ENCODE peak calls at places on chromosomes 5 and 9, in seven cellular contexts. I is OCI-LY7, K is left ventricle myocardium inferior, Q is pancreas, H is IMR-90, J is transverse colon, N is heart right ventricle. O is an unnamed sample. For H3K9me3, the result is how much of the 10 kb centered on the place peaks cover.

GRCh38 chr5:146345240-146345577 is 6.6 kb downstream of the POU4F3 start:
- DNase-seq in I (no peak), K (no peak), Q (no peak), H (no peak), J (no peak), N (no peak), O (no peak)

GRCh38 chr5:27316283-27316675 is 277.9 kb upstream of the CDH9 start:
- DNase-seq in I (no peak), K (no peak), Q (no peak), H (peak), J (no peak), N (no peak), O (no peak)

GRCh38 chr9:129500166-129500862 is 120.6 kb downstream of the C9orf50 start:
- DNase-seq in I (no peak), K (no peak), Q (no peak), H (no peak), J (no peak), N (no peak), O (no peak)

GRCh38 chr5:148730955-148731898 is 76.9 kb upstream of the HTR4 start:
- DNase-seq in I (peak), K (peak), Q (peak), H (peak), J (peak), N (no peak), O (no peak)

GRCh38 chr5:120882042-120882775 is 418.1 kb downstream of the PRR16 start:
- DNase-seq in I (no peak), K (no peak), Q (no peak), H (no peak), J (no peak), N (no peak), O (no peak)

GRCh38 chr5:9170026-9170425 is 375.8 kb downstream of the SEMA5A start:
- DNase-seq in I (no peak), K (no peak), Q (no peak), H (peak), J (no peak), N (no peak), O (no peak)

GRCh38 chr9:116372081-116372673 is 218.6 kb downstream of the PAPPA start:
- DNase-seq in I (no peak), K (no peak), Q (no peak), H (no peak), J (no peak), N (no peak), O (no peak)

GRCh38 chr5:64505769-64506566 is at the start of gene RGS7BP:
- DNase-seq in I (no peak), K (peak), Q (peak), H (peak), J (no peak), N (peak), O (peak)

GRCh38 chr5:77936365-77936693 is 160.2 kb upstream of the TBCA start:
- DNase-seq in I (no peak), K (no peak), Q (no peak), H (no peak), J (no peak), N (no peak), O (no peak)

GRCh38 chr5:98453309-98453708 is 320.2 kb upstream of the RGMB start:
- DNase-seq in I (no peak), K (no peak), Q (no peak), H (no peak), J (no peak), N (no peak), O (no peak)

GRCh38 chr5:109035470-109035869 is 287.8 kb downstream of the FER start:
- DNase-seq in I (no peak), K (no peak), Q (no peak), H (peak), J (no peak), N (no peak), O (no peak)

GRCh38 chr5:141150993-141151325 is 1.1 kb downstream of the PCDHB6 start:
- DNase-seq in I (no peak), K (no peak), Q (no peak), H (no peak), J (no peak), N (no peak), O (no peak)

GRCh38 chr5:141155540-141156374 is 5.9 kb downstream of the PCDHB6 start:
- DNase-seq in I (no peak), K (no peak), Q (no peak), H (no peak), J (no peak), N (no peak), O (no peak)

GRCh38 chr5:141149812-141150211 is at the start of gene PCDHB6:
- DNase-seq in I (no peak), K (no peak), Q (no peak), H (peak), J (no peak), N (no peak), O (no peak)

GRCh38 chr5:141150215-141150992 is 547 bp downstream of the PCDHB6 start:
- DNase-seq in I (no peak), K (no peak), Q (no peak), H (no peak), J (no peak), N (no peak), O (no peak)
- H3K9me3 ChIP-seq in I (under half), K (half or more), Q (under half), H (under half), J (under half), N (under half), O (under half)

GRCh38 chr9:97501177-97501971 is at the start of gene TMOD1:
- DNase-seq in I (no peak), K (peak), Q (peak), H (peak), J (peak), N (peak), O (peak)
- H3K27ac ChIP-seq in I (no peak), K (peak), Q (peak), H (no peak), J (peak), N (peak), O (peak)

GRCh38 chr5:103075442-103075841 is 44.5 kb downstream of the GIN1 start:
- DNase-seq in I (no peak), K (no peak), Q (no peak), H (no peak), J (no peak), N (no peak), O (no peak)

GRCh38 chr5:103079796-103080195 is 40.1 kb downstream of the GIN1 start:
- DNase-seq in I (no peak), K (no peak), Q (no peak), H (no peak), J (no peak), N (no peak), O (no peak)
- H3K9me3 ChIP-seq in I (under half), K (half or more), Q (under half), H (under half), J (half or more), N (under half), O (half or more)

DNA sequence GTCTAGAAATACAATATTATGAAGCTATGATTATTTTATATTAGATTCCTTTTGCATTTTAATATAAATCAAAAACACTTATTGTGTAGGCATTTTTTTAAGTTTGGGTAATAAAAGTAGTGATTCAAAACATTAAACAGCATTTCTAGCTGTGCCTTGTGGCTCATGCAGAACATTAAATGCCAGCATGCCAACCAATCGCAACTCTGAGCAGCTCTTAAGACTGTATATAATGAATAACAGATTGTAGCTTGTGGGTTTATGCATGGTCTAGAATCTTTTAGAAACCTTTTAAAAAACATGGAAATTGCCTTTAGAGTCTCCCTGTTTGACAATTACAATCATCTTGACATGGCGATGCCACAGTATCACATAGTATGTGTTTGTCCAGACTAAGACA is 903.8 kb downstream of the EFNA5 start:
- DNase-seq in I (no peak), K (no peak), Q (no peak), H (no peak), J (no peak), N (no peak), O (no peak)
- H3K27ac ChIP-seq in I (no peak), K (no peak), Q (no peak), H (no peak), J (no peak), N (no peak), O (no peak)

GRCh38 chr5:177271113-177271512 is 32.4 kb downstream of the RAB24 start:
- DNase-seq in I (no peak), K (no peak), Q (no peak), H (peak), J (no peak), N (no peak), O (no peak)

GRCh38 chr5:177275883-177276282 is 27.6 kb downstream of the RAB24 start:
- DNase-seq in I (no peak), K (no peak), Q (no peak), H (no peak), J (no peak), N (no peak), O (no peak)

DNA sequence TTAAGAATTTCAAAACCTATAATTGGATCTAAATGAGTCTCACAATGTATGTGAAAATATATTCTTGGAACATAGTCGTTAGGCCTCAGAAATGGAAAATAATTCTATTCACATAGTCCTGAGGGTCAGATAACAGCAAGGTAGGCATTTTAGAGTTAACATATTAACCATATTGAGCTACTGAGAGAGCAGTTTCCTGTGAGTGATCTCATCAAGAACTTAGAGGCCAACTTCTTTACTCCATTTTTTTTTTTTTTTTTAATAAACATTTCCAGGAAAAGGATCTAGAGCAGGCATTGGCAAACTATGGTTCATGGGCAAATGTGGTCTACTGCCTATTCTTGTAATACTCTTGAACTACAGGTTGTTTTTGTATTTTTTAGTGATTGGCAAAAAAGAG is 26.6 kb downstream of the RAB24 start:
- DNase-seq in I (no peak), K (no peak), Q (no peak), H (peak), J (no peak), N (no peak), O (no peak)
- H3K9me3 ChIP-seq in I (under half), K (under half), Q (under half), H (under half), J (under half), N (under half), O (under half)

GRCh38 chr5:93603191-93603590 is 20.2 kb downstream of the NR2F1 start:
- DNase-seq in I (no peak), K (no peak), Q (no peak), H (no peak), J (no peak), N (no peak), O (no peak)

GRCh38 chr5:93602261-93603149 is 19.5 kb downstream of the NR2F1 start:
- DNase-seq in I (no peak), K (no peak), Q (no peak), H (peak), J (no peak), N (no peak), O (no peak)

GRCh38 chr5:93606384-93606752 is 23.3 kb downstream of the NR2F1 start:
- DNase-seq in I (no peak), K (no peak), Q (no peak), H (no peak), J (no peak), N (no peak), O (no peak)

GRCh38 chr5:93603711-93604118 is 20.7 kb downstream of the NR2F1 start:
- DNase-seq in I (no peak), K (no peak), Q (no peak), H (no peak), J (no peak), N (no peak), O (no peak)

GRCh38 chr5:93604119-93604963 is 21.3 kb downstream of the NR2F1 start:
- DNase-seq in I (no peak), K (no peak), Q (no peak), H (peak), J (no peak), N (no peak), O (peak)
- H3K27ac ChIP-seq in I (no peak), K (no peak), Q (no peak), H (peak), J (no peak), N (no peak), O (peak)

GRCh38 chr9:93874242-93874641 is 80.9 kb downstream of the BARX1 start:
- DNase-seq in I (peak), K (no peak), Q (no peak), H (no peak), J (no peak), N (no peak), O (no peak)
- H3K9me3 ChIP-seq in I (under half), K (under half), Q (under half), H (under half), J (under half), N (under half), O (under half)

DNA sequence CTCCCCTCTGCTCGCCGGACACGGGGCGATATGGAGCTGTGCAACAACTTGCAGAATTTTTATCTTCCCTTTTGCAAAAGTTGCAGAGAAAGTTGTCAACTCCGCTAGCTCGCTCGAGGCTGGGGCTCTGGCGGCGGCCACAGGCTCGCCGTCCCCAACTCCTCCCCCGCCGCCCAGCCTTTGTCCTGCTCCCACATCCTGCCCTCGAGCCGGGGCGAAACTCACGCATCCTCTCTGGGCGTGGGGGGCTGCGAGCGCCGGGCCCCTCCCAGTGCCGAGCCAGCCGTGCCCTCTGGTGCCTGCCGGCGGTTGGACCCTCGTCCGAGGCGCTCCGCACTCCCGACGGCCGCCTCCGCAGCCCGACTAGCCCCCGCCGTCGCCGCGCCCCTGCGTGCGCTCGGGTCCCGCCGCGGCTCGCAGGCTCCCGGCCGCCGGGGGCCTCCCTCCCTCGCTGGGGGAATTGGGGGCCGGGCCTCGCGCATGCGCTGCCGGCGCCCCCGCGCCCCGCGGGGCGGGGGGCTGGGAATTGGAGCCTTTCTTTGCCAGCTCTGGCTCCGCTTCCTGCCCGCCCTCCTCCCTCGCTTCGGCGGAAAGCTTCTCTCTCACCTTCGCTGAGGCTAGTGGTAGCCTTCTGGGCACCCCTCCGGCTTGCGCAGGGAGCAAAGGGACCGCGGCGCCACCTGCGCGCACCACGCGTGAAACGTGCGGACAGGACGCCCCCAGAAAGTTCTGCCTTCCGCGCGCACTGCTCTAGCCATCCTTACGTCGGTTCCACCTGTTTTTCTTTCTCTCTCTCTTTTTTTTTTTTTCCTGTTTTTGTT is at the start of gene CCNJL:
- DNase-seq in I (no peak), K (peak), Q (no peak), H (peak), J (peak), N (peak), O (peak)
- H3K27ac ChIP-seq in I (no peak), K (peak), Q (no peak), H (peak), J (peak), N (peak), O (peak)

O was measured in upper lobe of right lung.